ENCODE peak calls at places on chromosomes 5 and 9, in five cellular contexts. One of them, this sample, is unnamed.

GRCh38 chr9:24096756-24097155 is 270.7 kb upstream of the ELAVL2 start:
- DNase-seq in H1: no peak
- DNase-seq in HepG2: no peak
- DNase-seq in GM12878: no peak
- DNase-seq in HEK293T: no peak
- DNase-seq in this sample: no peak

GRCh38 chr9:128892223-128892892 is 10.4 kb downstream of the LRRC8A start:
- DNase-seq in GM12878: no peak
- DNase-seq in HEK293T: no peak
- DNase-seq in H1: no peak
- DNase-seq in HepG2: no peak
- DNase-seq in this sample: no peak

GRCh38 chr9:109556061-109556460 is 58.0 kb upstream of the PTPN3 start:
- DNase-seq in HepG2: no peak
- DNase-seq in H1: no peak
- DNase-seq in HEK293T: no peak
- DNase-seq in GM12878: no peak
- DNase-seq in this sample: peak; percentile 65

GRCh38 chr5:95759005-95759404 is 27.9 kb downstream of the RHOBTB3 start:
- DNase-seq in HepG2: peak; percentile 77
- DNase-seq in H1: no peak
- DNase-seq in GM12878: no peak
- DNase-seq in HEK293T: no peak
- DNase-seq in this sample: no peak

GRCh38 chr5:111735829-111736228 is 21.2 kb downstream of the NREP start:
- DNase-seq in H1: peak; percentile 23
- DNase-seq in HEK293T: no peak
- DNase-seq in GM12878: no peak
- DNase-seq in HepG2: no peak
- DNase-seq in this sample: no peak

GRCh38 chr9:135955981-135956797 is 5.0 kb downstream of the UBAC1 start:
- DNase-seq in HepG2: no peak
- DNase-seq in HEK293T: no peak
- DNase-seq in H1: no peak
- DNase-seq in GM12878: no peak
- DNase-seq in this sample: no peak

GRCh38 chr5:77282337-77283027 is 72.0 kb downstream of the PDE8B start:
- DNase-seq in HEK293T: no peak
- DNase-seq in HepG2: no peak
- DNase-seq in H1: no peak
- DNase-seq in GM12878: no peak
- DNase-seq in this sample: no peak

GRCh38 chr5:174376056-174376455 is 330.6 kb downstream of the NSG2 start:
- DNase-seq in HEK293T: no peak
- DNase-seq in HepG2: no peak
- DNase-seq in H1: no peak
- DNase-seq in GM12878: no peak
- DNase-seq in this sample: no peak

GRCh38 chr5:69079556-69079955 is 14.3 kb upstream of the SLC30A5 start:
- DNase-seq in HepG2: no peak
- DNase-seq in GM12878: no peak
- DNase-seq in H1: no peak
- DNase-seq in HEK293T: no peak
- DNase-seq in this sample: no peak

GRCh38 chr9:134717056-134717455 is 75.5 kb downstream of the COL5A1 start:
- DNase-seq in HepG2: no peak
- DNase-seq in GM12878: no peak
- DNase-seq in H1: no peak
- DNase-seq in HEK293T: no peak
- DNase-seq in this sample: no peak

GRCh38 chr9:111050819-111051218 is 12.5 kb upstream of the LPAR1 start:
- DNase-seq in GM12878: no peak
- DNase-seq in HepG2: no peak
- DNase-seq in H1: no peak
- DNase-seq in HEK293T: no peak
- DNase-seq in this sample: no peak

GRCh38 chr5:176631383-176631970 is 1.0 kb downstream of the EIF4E1B start:
- DNase-seq in GM12878: no peak
- DNase-seq in H1: no peak
- DNase-seq in HEK293T: no peak
- DNase-seq in HepG2: no peak
- DNase-seq in this sample: no peak

GRCh38 chr5:61051267-61051666 is 106.3 kb downstream of the NDUFAF2 start:
- DNase-seq in GM12878: no peak
- DNase-seq in H1: no peak
- DNase-seq in HEK293T: no peak
- DNase-seq in HepG2: peak; percentile 5
- DNase-seq in this sample: no peak

GRCh38 chr5:177099422-177100093 is 12.8 kb downstream of the FGFR4 start:
- DNase-seq in HepG2: no peak
- DNase-seq in GM12878: no peak
- DNase-seq in HEK293T: no peak
- DNase-seq in H1: no peak
- DNase-seq in this sample: no peak

GRCh38 chr5:113425909-113426308 is 8.9 kb downstream of the TSSK1B start:
- DNase-seq in HEK293T: no peak
- DNase-seq in H1: no peak
- DNase-seq in HepG2: no peak
- DNase-seq in GM12878: no peak
- DNase-seq in this sample: no peak

GRCh38 chr9:110748251-110748893 is 79.8 kb downstream of the MUSK start:
- DNase-seq in H1: no peak
- DNase-seq in GM12878: no peak
- DNase-seq in HepG2: no peak
- DNase-seq in HEK293T: no peak
- DNase-seq in this sample: no peak

GRCh38 chr9:34328983-34329832 is at the start of the genes KIF24 and NUDT2:
- DNase-seq in GM12878: peak; percentile 100
- DNase-seq in HepG2: peak; percentile 100
- DNase-seq in HEK293T: peak; percentile 92
- DNase-seq in H1: peak; percentile 99
- DNase-seq in this sample: peak; percentile 99

GRCh38 chr9:35923927-35924763 is 14.9 kb downstream of the SPAAR start:
- DNase-seq in GM12878: no peak
- DNase-seq in H1: no peak
- DNase-seq in HEK293T: no peak
- DNase-seq in HepG2: no peak
- DNase-seq in this sample: no peak

GRCh38 chr5:10233505-10233904 is 16.2 kb downstream of the ATPSCKMT start:
- DNase-seq in H1: no peak
- DNase-seq in GM12878: no peak
- DNase-seq in HEK293T: peak; percentile 31
- DNase-seq in HepG2: peak; percentile 37
- DNase-seq in this sample: peak; percentile 18

GRCh38 chr9:6184749-6185645 is 30.6 kb upstream of the IL33 start:
- DNase-seq in HepG2: no peak
- DNase-seq in HEK293T: no peak
- DNase-seq in H1: no peak
- DNase-seq in GM12878: peak; percentile 61
- DNase-seq in this sample: no peak

DNA sequence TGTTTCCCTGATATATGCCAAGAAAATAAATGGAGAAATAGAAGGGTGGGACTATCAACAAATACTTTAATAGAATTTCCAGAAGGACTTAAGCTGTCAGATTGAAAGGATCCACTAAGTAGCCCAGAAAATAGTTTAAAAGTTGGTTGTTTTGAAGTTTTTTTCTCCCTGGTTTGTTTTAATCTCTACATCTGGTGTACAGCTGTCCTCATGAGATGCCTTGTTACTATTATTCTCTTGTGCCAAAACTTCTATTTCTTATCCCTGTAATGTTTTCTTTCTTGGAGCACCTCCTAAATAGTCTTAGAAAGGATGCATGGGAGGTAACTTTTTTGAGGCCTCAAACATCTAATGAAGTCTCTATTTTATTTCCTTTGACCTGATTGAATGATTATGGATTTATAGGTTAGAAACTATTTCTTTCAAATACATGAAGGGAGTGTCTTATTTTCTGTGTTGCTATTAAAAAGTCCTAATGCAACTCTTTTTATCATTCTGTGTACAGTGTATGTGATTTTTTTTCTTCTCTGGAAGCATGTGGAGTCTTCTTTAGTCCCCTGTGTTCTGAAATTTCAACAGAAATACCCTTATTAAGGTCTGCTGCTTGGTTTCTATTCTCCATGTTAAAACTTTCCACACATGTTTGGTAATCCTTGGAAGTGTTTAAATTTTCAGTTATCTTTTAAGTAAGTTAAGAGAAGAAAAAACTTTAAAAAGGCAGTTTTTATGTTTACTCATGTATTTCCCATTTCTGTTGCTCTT is 140.0 kb upstream of the CDKN2B start:
- DNase-seq in HepG2: no peak
- DNase-seq in H1: no peak
- DNase-seq in GM12878: no peak
- DNase-seq in HEK293T: no peak
- DNase-seq in this sample: no peak
- TF ChIP-seq SUZ12 in HepG2: no peak
- TF ChIP-seq SUZ12 in H1: no peak
- TF ChIP-seq SUZ12 in GM12878: no peak
- TF ChIP-seq SUZ12 in HEK293T: no peak
- TF ChIP-seq SUZ12 in this sample: no peak

GRCh38 chr9:121636978-121637377 is 14.5 kb upstream of the DAB2IP start:
- DNase-seq in HEK293T: no peak
- DNase-seq in H1: no peak
- DNase-seq in GM12878: no peak
- DNase-seq in HepG2: no peak
- DNase-seq in this sample: no peak
- TF ChIP-seq SUZ12 in HEK293T: no peak
- TF ChIP-seq SUZ12 in H1: no peak
- TF ChIP-seq SUZ12 in GM12878: no peak
- TF ChIP-seq SUZ12 in HepG2: no peak
- TF ChIP-seq SUZ12 in this sample: no peak

DNA sequence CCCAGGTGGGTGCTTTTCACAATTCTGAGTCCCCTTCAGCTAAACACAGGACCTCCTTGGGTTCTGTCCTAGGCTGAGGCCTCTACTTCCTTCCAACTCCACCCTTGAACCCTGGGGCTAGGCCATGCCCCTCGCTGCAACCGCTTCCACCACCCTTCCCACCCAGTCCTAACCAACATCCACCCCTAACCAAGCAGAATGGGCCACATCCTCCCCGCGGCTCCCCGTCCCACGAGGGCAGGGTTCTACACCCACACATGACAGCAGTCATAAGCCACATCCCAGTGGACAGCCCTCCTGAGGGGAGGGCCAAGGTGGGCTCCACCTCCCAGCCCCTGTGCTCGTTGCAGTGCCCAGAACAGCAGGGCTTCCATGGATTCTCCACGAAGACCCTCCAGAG is 65.8 kb downstream of the SHB start:
- DNase-seq in GM12878: no peak
- DNase-seq in HepG2: no peak
- DNase-seq in H1: no peak
- DNase-seq in HEK293T: no peak
- DNase-seq in this sample: no peak
- TF ChIP-seq SUZ12 in GM12878: no peak
- TF ChIP-seq SUZ12 in HepG2: no peak
- TF ChIP-seq SUZ12 in H1: no peak
- TF ChIP-seq SUZ12 in HEK293T: no peak
- TF ChIP-seq SUZ12 in this sample: no peak

GRCh38 chr9:132236662-132237311 is 74.9 kb downstream of the NTNG2 start:
- DNase-seq in GM12878: no peak
- DNase-seq in HEK293T: no peak
- DNase-seq in H1: no peak
- DNase-seq in HepG2: no peak
- DNase-seq in this sample: no peak
- TF ChIP-seq SUZ12 in GM12878: no peak
- TF ChIP-seq SUZ12 in HEK293T: no peak
- TF ChIP-seq SUZ12 in H1: no peak
- TF ChIP-seq SUZ12 in HepG2: no peak
- TF ChIP-seq SUZ12 in this sample: no peak

GRCh38 chr5:6718161-6718681 is 5.0 kb downstream of the TENT4A start:
- DNase-seq in HEK293T: no peak
- DNase-seq in GM12878: no peak
- DNase-seq in H1: no peak
- DNase-seq in HepG2: no peak
- DNase-seq in this sample: no peak
- TF ChIP-seq SUZ12 in HEK293T: no peak
- TF ChIP-seq SUZ12 in GM12878: no peak
- TF ChIP-seq SUZ12 in H1: no peak
- TF ChIP-seq SUZ12 in HepG2: no peak
- TF ChIP-seq SUZ12 in this sample: no peak

GRCh38 chr5:14428302-14429081 is 153.1 kb upstream of the OTULINL start:
- DNase-seq in GM12878: no peak
- DNase-seq in HEK293T: no peak
- DNase-seq in HepG2: no peak
- DNase-seq in H1: no peak
- DNase-seq in this sample: no peak

GRCh38 chr5:14429102-14429501 is 152.5 kb upstream of the OTULINL start:
- DNase-seq in HEK293T: no peak
- DNase-seq in H1: no peak
- DNase-seq in GM12878: no peak
- DNase-seq in HepG2: no peak
- DNase-seq in this sample: no peak

GRCh38 chr5:14425581-14425980 is 156.0 kb upstream of the OTULINL start:
- DNase-seq in HepG2: no peak
- DNase-seq in GM12878: no peak
- DNase-seq in HEK293T: no peak
- DNase-seq in H1: no peak
- DNase-seq in this sample: no peak

GRCh38 chr5:14424011-14424685 is 157.4 kb upstream of the OTULINL start:
- DNase-seq in HEK293T: no peak
- DNase-seq in GM12878: no peak
- DNase-seq in HepG2: no peak
- DNase-seq in H1: no peak
- DNase-seq in this sample: no peak

DNA sequence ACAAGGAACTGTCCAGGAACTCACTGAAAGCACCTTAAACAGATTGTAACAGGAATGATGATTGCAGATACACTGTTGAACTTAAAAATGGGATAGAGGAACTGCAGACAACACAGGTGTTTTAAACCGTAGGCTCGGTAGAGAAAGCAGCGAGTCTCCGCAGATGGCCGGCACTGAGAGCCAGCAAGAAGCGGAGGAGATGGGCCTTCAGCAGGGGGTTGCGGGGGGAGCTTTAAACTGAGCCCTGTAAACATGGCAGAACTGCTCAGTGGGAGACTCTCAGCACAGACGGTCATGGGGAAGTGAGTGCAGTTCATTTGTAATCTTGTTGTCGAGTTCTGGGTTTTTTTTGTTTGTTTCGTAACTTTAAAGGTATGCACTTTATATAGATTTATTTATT is 155.1 kb upstream of the OTULINL start:
- DNase-seq in GM12878: no peak
- DNase-seq in H1: no peak
- DNase-seq in HEK293T: no peak
- DNase-seq in HepG2: no peak
- DNase-seq in this sample: no peak
- TF ChIP-seq SUZ12 in GM12878: no peak
- TF ChIP-seq SUZ12 in H1: no peak
- TF ChIP-seq SUZ12 in HEK293T: no peak
- TF ChIP-seq SUZ12 in HepG2: no peak
- TF ChIP-seq SUZ12 in this sample: no peak

GRCh38 chr5:54229041-54229780 is 81.2 kb downstream of the ARL15 start:
- DNase-seq in GM12878: no peak
- DNase-seq in HepG2: peak; percentile 25
- DNase-seq in HEK293T: peak; percentile 57
- DNase-seq in H1: no peak
- DNase-seq in this sample: peak; percentile 32
- TF ChIP-seq SUZ12 in GM12878: no peak
- TF ChIP-seq SUZ12 in HepG2: no peak
- TF ChIP-seq SUZ12 in HEK293T: no peak
- TF ChIP-seq SUZ12 in H1: no peak
- TF ChIP-seq SUZ12 in this sample: no peak

This sample was measured in NT2/D1.